ENCODE peak calls at places on chromosomes 12 and 14, in ten cellular contexts. One of them, this sample, is unnamed.

GRCh38 chr12:32566663-32567634 is 112.2 kb upstream of the DNM1L start:
- DNase-seq in left cardiac atrium: no peak
- DNase-seq in psoas muscle: no peak
- DNase-seq in stimulated activated naive CD4-positive, alpha-beta T cell: no peak
- DNase-seq in stromal cell of bone marrow: no peak
- DNase-seq in activated naive CD8-positive, alpha-beta T cell treated with anti-CD3 and anti-CD28 coated beads for 36 hours: no peak
- DNase-seq in neural crest cell: no peak
- DNase-seq in H9: no peak
- DNase-seq in NCI-H345: no peak
- DNase-seq in pancreas: no peak
- DNase-seq in this sample: no peak

GRCh38 chr14:42391146-42391821 is 784.6 kb downstream of the LRFN5 start:
- DNase-seq in NCI-H345: no peak
- DNase-seq in activated naive CD8-positive, alpha-beta T cell treated with anti-CD3 and anti-CD28 coated beads for 36 hours: no peak
- DNase-seq in stimulated activated naive CD4-positive, alpha-beta T cell: no peak
- DNase-seq in left cardiac atrium: no peak
- DNase-seq in psoas muscle: no peak
- DNase-seq in stromal cell of bone marrow: no peak
- DNase-seq in neural crest cell: no peak
- DNase-seq in pancreas: no peak
- DNase-seq in H9: no peak
- DNase-seq in this sample: no peak

GRCh38 chr12:45191239-45191638 is 24.7 kb upstream of the ANO6 start:
- DNase-seq in neural crest cell: no peak
- DNase-seq in stimulated activated naive CD4-positive, alpha-beta T cell: no peak
- DNase-seq in activated naive CD8-positive, alpha-beta T cell treated with anti-CD3 and anti-CD28 coated beads for 36 hours: no peak
- DNase-seq in stromal cell of bone marrow: no peak
- DNase-seq in psoas muscle: no peak
- DNase-seq in left cardiac atrium: no peak
- DNase-seq in NCI-H345: no peak
- DNase-seq in H9: no peak
- DNase-seq in pancreas: no peak
- DNase-seq in this sample: no peak

GRCh38 chr14:79702197-79702596 is 509.1 kb downstream of the DIO2 start:
- DNase-seq in left cardiac atrium: no peak
- DNase-seq in neural crest cell: no peak
- DNase-seq in stromal cell of bone marrow: no peak
- DNase-seq in pancreas: no peak
- DNase-seq in NCI-H345: no peak
- DNase-seq in H9: no peak
- DNase-seq in psoas muscle: no peak
- DNase-seq in stimulated activated naive CD4-positive, alpha-beta T cell: no peak
- DNase-seq in activated naive CD8-positive, alpha-beta T cell treated with anti-CD3 and anti-CD28 coated beads for 36 hours: no peak
- DNase-seq in this sample: no peak

GRCh38 chr12:57470970-57471656 is 8.6 kb downstream of the ARHGAP9 start:
- DNase-seq in NCI-H345: no peak
- DNase-seq in left cardiac atrium: no peak
- DNase-seq in pancreas: no peak
- DNase-seq in stimulated activated naive CD4-positive, alpha-beta T cell: no peak
- DNase-seq in neural crest cell: no peak
- DNase-seq in stromal cell of bone marrow: no peak
- DNase-seq in psoas muscle: no peak
- DNase-seq in H9: no peak
- DNase-seq in activated naive CD8-positive, alpha-beta T cell treated with anti-CD3 and anti-CD28 coated beads for 36 hours: no peak
- DNase-seq in this sample: no peak

GRCh38 chr12:30874455-30875313 is 51.9 kb upstream of the TSPAN11 start:
- DNase-seq in H9: peak
- DNase-seq in activated naive CD8-positive, alpha-beta T cell treated with anti-CD3 and anti-CD28 coated beads for 36 hours: no peak
- DNase-seq in pancreas: no peak
- DNase-seq in NCI-H345: peak
- DNase-seq in left cardiac atrium: no peak
- DNase-seq in neural crest cell: no peak
- DNase-seq in stromal cell of bone marrow: no peak
- DNase-seq in psoas muscle: no peak
- DNase-seq in stimulated activated naive CD4-positive, alpha-beta T cell: no peak
- DNase-seq in this sample: no peak

GRCh38 chr14:60805881-60806569 is 71.5 kb downstream of the MNAT1 start:
- DNase-seq in psoas muscle: no peak
- DNase-seq in H9: no peak
- DNase-seq in pancreas: no peak
- DNase-seq in activated naive CD8-positive, alpha-beta T cell treated with anti-CD3 and anti-CD28 coated beads for 36 hours: no peak
- DNase-seq in left cardiac atrium: no peak
- DNase-seq in neural crest cell: no peak
- DNase-seq in NCI-H345: no peak
- DNase-seq in stromal cell of bone marrow: peak
- DNase-seq in stimulated activated naive CD4-positive, alpha-beta T cell: no peak
- DNase-seq in this sample: no peak

GRCh38 chr14:71021347-71022014 is 114.2 kb downstream of the PCNX1 start:
- DNase-seq in stromal cell of bone marrow: peak
- DNase-seq in H9: no peak
- DNase-seq in psoas muscle: no peak
- DNase-seq in neural crest cell: no peak
- DNase-seq in activated naive CD8-positive, alpha-beta T cell treated with anti-CD3 and anti-CD28 coated beads for 36 hours: no peak
- DNase-seq in stimulated activated naive CD4-positive, alpha-beta T cell: no peak
- DNase-seq in pancreas: no peak
- DNase-seq in NCI-H345: no peak
- DNase-seq in left cardiac atrium: no peak
- DNase-seq in this sample: no peak

GRCh38 chr14:29548948-29549370 is 378.7 kb downstream of the PRKD1 start:
- DNase-seq in stimulated activated naive CD4-positive, alpha-beta T cell: no peak
- DNase-seq in stromal cell of bone marrow: peak
- DNase-seq in left cardiac atrium: no peak
- DNase-seq in pancreas: no peak
- DNase-seq in activated naive CD8-positive, alpha-beta T cell treated with anti-CD3 and anti-CD28 coated beads for 36 hours: no peak
- DNase-seq in H9: no peak
- DNase-seq in psoas muscle: no peak
- DNase-seq in NCI-H345: peak
- DNase-seq in neural crest cell: no peak
- DNase-seq in this sample: no peak

GRCh38 chr12:120799417-120800045 is 73.9 kb downstream of the ACADS start:
- DNase-seq in stromal cell of bone marrow: no peak
- DNase-seq in H9: no peak
- DNase-seq in NCI-H345: no peak
- DNase-seq in activated naive CD8-positive, alpha-beta T cell treated with anti-CD3 and anti-CD28 coated beads for 36 hours: no peak
- DNase-seq in psoas muscle: no peak
- DNase-seq in neural crest cell: no peak
- DNase-seq in pancreas: no peak
- DNase-seq in stimulated activated naive CD4-positive, alpha-beta T cell: no peak
- DNase-seq in left cardiac atrium: no peak
- DNase-seq in this sample: no peak

GRCh38 chr14:93984987-93985410 is 8.6 kb upstream of the ASB2 start:
- DNase-seq in activated naive CD8-positive, alpha-beta T cell treated with anti-CD3 and anti-CD28 coated beads for 36 hours: no peak
- DNase-seq in neural crest cell: peak
- DNase-seq in stromal cell of bone marrow: peak
- DNase-seq in psoas muscle: peak
- DNase-seq in pancreas: no peak
- DNase-seq in stimulated activated naive CD4-positive, alpha-beta T cell: no peak
- DNase-seq in NCI-H345: no peak
- DNase-seq in left cardiac atrium: no peak
- DNase-seq in H9: peak
- DNase-seq in this sample: no peak

GRCh38 chr14:100019156-100019882 is 45.9 kb upstream of the EVL start:
- DNase-seq in psoas muscle: no peak
- DNase-seq in NCI-H345: no peak
- DNase-seq in stromal cell of bone marrow: no peak
- DNase-seq in neural crest cell: no peak
- DNase-seq in activated naive CD8-positive, alpha-beta T cell treated with anti-CD3 and anti-CD28 coated beads for 36 hours: no peak
- DNase-seq in H9: no peak
- DNase-seq in pancreas: no peak
- DNase-seq in left cardiac atrium: no peak
- DNase-seq in stimulated activated naive CD4-positive, alpha-beta T cell: no peak
- DNase-seq in this sample: no peak

GRCh38 chr12:121227294-121227693 is 17.4 kb downstream of the P2RX4 start:
- DNase-seq in H9: no peak
- DNase-seq in neural crest cell: no peak
- DNase-seq in activated naive CD8-positive, alpha-beta T cell treated with anti-CD3 and anti-CD28 coated beads for 36 hours: no peak
- DNase-seq in stimulated activated naive CD4-positive, alpha-beta T cell: no peak
- DNase-seq in NCI-H345: no peak
- DNase-seq in pancreas: peak
- DNase-seq in psoas muscle: no peak
- DNase-seq in stromal cell of bone marrow: no peak
- DNase-seq in left cardiac atrium: no peak
- DNase-seq in this sample: no peak

GRCh38 chr12:19804737-19805136 is 365.4 kb downstream of the AEBP2 start:
- DNase-seq in left cardiac atrium: no peak
- DNase-seq in stromal cell of bone marrow: no peak
- DNase-seq in stimulated activated naive CD4-positive, alpha-beta T cell: no peak
- DNase-seq in NCI-H345: no peak
- DNase-seq in pancreas: no peak
- DNase-seq in activated naive CD8-positive, alpha-beta T cell treated with anti-CD3 and anti-CD28 coated beads for 36 hours: no peak
- DNase-seq in H9: no peak
- DNase-seq in psoas muscle: no peak
- DNase-seq in neural crest cell: no peak
- DNase-seq in this sample: no peak

GRCh38 chr12:15823360-15824128 is 34.4 kb upstream of the EPS8 start:
- DNase-seq in stimulated activated naive CD4-positive, alpha-beta T cell: no peak
- DNase-seq in left cardiac atrium: no peak
- DNase-seq in psoas muscle: no peak
- DNase-seq in stromal cell of bone marrow: no peak
- DNase-seq in pancreas: no peak
- DNase-seq in NCI-H345: peak
- DNase-seq in H9: no peak
- DNase-seq in activated naive CD8-positive, alpha-beta T cell treated with anti-CD3 and anti-CD28 coated beads for 36 hours: no peak
- DNase-seq in neural crest cell: no peak
- DNase-seq in this sample: no peak

GRCh38 chr12:79934309-79935020 is 432 bp downstream of the PPP1R12A start:
- DNase-seq in psoas muscle: no peak
- DNase-seq in left cardiac atrium: no peak
- DNase-seq in neural crest cell: peak
- DNase-seq in stromal cell of bone marrow: peak
- DNase-seq in H9: peak
- DNase-seq in NCI-H345: peak
- DNase-seq in stimulated activated naive CD4-positive, alpha-beta T cell: peak
- DNase-seq in activated naive CD8-positive, alpha-beta T cell treated with anti-CD3 and anti-CD28 coated beads for 36 hours: peak
- DNase-seq in pancreas: no peak
- DNase-seq in this sample: no peak

GRCh38 chr12:50419112-50419909 is 18.6 kb downstream of the LARP4 start:
- DNase-seq in NCI-H345: no peak
- DNase-seq in neural crest cell: no peak
- DNase-seq in H9: no peak
- DNase-seq in stromal cell of bone marrow: no peak
- DNase-seq in left cardiac atrium: no peak
- DNase-seq in pancreas: no peak
- DNase-seq in activated naive CD8-positive, alpha-beta T cell treated with anti-CD3 and anti-CD28 coated beads for 36 hours: no peak
- DNase-seq in psoas muscle: no peak
- DNase-seq in stimulated activated naive CD4-positive, alpha-beta T cell: no peak
- DNase-seq in this sample: no peak

GRCh38 chr12:18576104-18576622 is 161.6 kb downstream of the PLCZ1 start:
- DNase-seq in stromal cell of bone marrow: peak
- DNase-seq in stimulated activated naive CD4-positive, alpha-beta T cell: no peak
- DNase-seq in activated naive CD8-positive, alpha-beta T cell treated with anti-CD3 and anti-CD28 coated beads for 36 hours: no peak
- DNase-seq in left cardiac atrium: no peak
- DNase-seq in neural crest cell: no peak
- DNase-seq in psoas muscle: no peak
- DNase-seq in H9: no peak
- DNase-seq in NCI-H345: no peak
- DNase-seq in pancreas: no peak
- DNase-seq in this sample: no peak

GRCh38 chr12:5201554-5202243 is 158.0 kb downstream of the KCNA5 start:
- DNase-seq in NCI-H345: no peak
- DNase-seq in left cardiac atrium: peak
- DNase-seq in neural crest cell: peak
- DNase-seq in H9: peak
- DNase-seq in stimulated activated naive CD4-positive, alpha-beta T cell: no peak
- DNase-seq in stromal cell of bone marrow: no peak
- DNase-seq in activated naive CD8-positive, alpha-beta T cell treated with anti-CD3 and anti-CD28 coated beads for 36 hours: no peak
- DNase-seq in pancreas: no peak
- DNase-seq in psoas muscle: peak
- DNase-seq in this sample: no peak

GRCh38 chr14:95056476-95056875 is 100.9 kb downstream of the DICER1 start:
- DNase-seq in psoas muscle: no peak
- DNase-seq in neural crest cell: no peak
- DNase-seq in activated naive CD8-positive, alpha-beta T cell treated with anti-CD3 and anti-CD28 coated beads for 36 hours: no peak
- DNase-seq in pancreas: no peak
- DNase-seq in H9: no peak
- DNase-seq in stimulated activated naive CD4-positive, alpha-beta T cell: no peak
- DNase-seq in stromal cell of bone marrow: no peak
- DNase-seq in left cardiac atrium: no peak
- DNase-seq in NCI-H345: peak
- DNase-seq in this sample: no peak

GRCh38 chr12:124369055-124369900 is 74.4 kb downstream of the RFLNA start:
- DNase-seq in NCI-H345: no peak
- DNase-seq in psoas muscle: peak
- DNase-seq in stimulated activated naive CD4-positive, alpha-beta T cell: no peak
- DNase-seq in activated naive CD8-positive, alpha-beta T cell treated with anti-CD3 and anti-CD28 coated beads for 36 hours: no peak
- DNase-seq in left cardiac atrium: peak
- DNase-seq in pancreas: peak
- DNase-seq in H9: no peak
- DNase-seq in neural crest cell: no peak
- DNase-seq in stromal cell of bone marrow: peak
- DNase-seq in this sample: no peak

GRCh38 chr12:19912996-19913395 is 455.3 kb upstream of the PDE3A start:
- DNase-seq in stimulated activated naive CD4-positive, alpha-beta T cell: no peak
- DNase-seq in activated naive CD8-positive, alpha-beta T cell treated with anti-CD3 and anti-CD28 coated beads for 36 hours: no peak
- DNase-seq in left cardiac atrium: peak
- DNase-seq in H9: no peak
- DNase-seq in psoas muscle: no peak
- DNase-seq in NCI-H345: peak
- DNase-seq in pancreas: no peak
- DNase-seq in stromal cell of bone marrow: no peak
- DNase-seq in neural crest cell: no peak
- DNase-seq in this sample: no peak

GRCh38 chr14:22472935-22473854 is 115.8 kb downstream of the DAD1 start:
- DNase-seq in psoas muscle: no peak
- DNase-seq in left cardiac atrium: no peak
- DNase-seq in pancreas: no peak
- DNase-seq in stimulated activated naive CD4-positive, alpha-beta T cell: no peak
- DNase-seq in neural crest cell: peak
- DNase-seq in activated naive CD8-positive, alpha-beta T cell treated with anti-CD3 and anti-CD28 coated beads for 36 hours: no peak
- DNase-seq in stromal cell of bone marrow: no peak
- DNase-seq in H9: peak
- DNase-seq in NCI-H345: no peak
- DNase-seq in this sample: no peak

GRCh38 chr14:103519837-103520212 is 2.8 kb downstream of the CKB start:
- DNase-seq in psoas muscle: peak
- DNase-seq in H9: no peak
- DNase-seq in left cardiac atrium: peak
- DNase-seq in stimulated activated naive CD4-positive, alpha-beta T cell: no peak
- DNase-seq in pancreas: no peak
- DNase-seq in neural crest cell: no peak
- DNase-seq in activated naive CD8-positive, alpha-beta T cell treated with anti-CD3 and anti-CD28 coated beads for 36 hours: no peak
- DNase-seq in NCI-H345: no peak
- DNase-seq in stromal cell of bone marrow: no peak
- DNase-seq in this sample: no peak

GRCh38 chr12:127293507-127294310 is 973.3 kb upstream of the TMEM132C start:
- DNase-seq in psoas muscle: peak
- DNase-seq in neural crest cell: peak
- DNase-seq in activated naive CD8-positive, alpha-beta T cell treated with anti-CD3 and anti-CD28 coated beads for 36 hours: peak
- DNase-seq in left cardiac atrium: peak
- DNase-seq in H9: peak
- DNase-seq in pancreas: no peak
- DNase-seq in NCI-H345: peak
- DNase-seq in stimulated activated naive CD4-positive, alpha-beta T cell: no peak
- DNase-seq in stromal cell of bone marrow: peak
- DNase-seq in this sample: peak

GRCh38 chr12:98594050-98594853 is 766 bp downstream of the SLC25A3 start:
- DNase-seq in pancreas: peak
- DNase-seq in psoas muscle: peak
- DNase-seq in activated naive CD8-positive, alpha-beta T cell treated with anti-CD3 and anti-CD28 coated beads for 36 hours: peak
- DNase-seq in H9: no peak
- DNase-seq in NCI-H345: no peak
- DNase-seq in left cardiac atrium: peak
- DNase-seq in stromal cell of bone marrow: no peak
- DNase-seq in stimulated activated naive CD4-positive, alpha-beta T cell: no peak
- DNase-seq in neural crest cell: no peak
- DNase-seq in this sample: no peak

This sample was measured in activated CD4-positive, alpha-beta T cell treated with anti-CD3 and anti-CD28 coated beads, Interleukin-2, amount 50 U/mL, for 1 hour.